ENCODE peak calls at places on chromosomes 12 and 14, in eight cellular contexts. N is HAP-1, B is epithelial cell of proximal tubule, O is adrenal gland, Q is body of pancreas, M is NT2/D1, G is lung, Y is astrocyte of the cerebellum. X is an unnamed sample.

GRCh38 chr12:1607940-1608782 is 13.8 kb upstream of the FBXL14 start:
- DNase-seq in Y (no peak), N (no peak), G (no peak), Q (no peak), B (no peak), O (no peak), M (no peak), X (no peak)

GRCh38 chr12:4355843-4356327 is 23.6 kb downstream of the FGF23 start:
- DNase-seq in B (no peak), M (peak), Y (no peak), O (peak), N (no peak), Q (peak), G (no peak), X (no peak)

GRCh38 chr12:38424436-38424835 is 107.9 kb downstream of the ALG10B start:
- DNase-seq in B (no peak), Y (no peak), G (no peak), Q (no peak), O (no peak), M (no peak), N (no peak), X (no peak)

GRCh38 chr14:77580964-77581505 is 35.4 kb downstream of the SPTLC2 start:
- DNase-seq in B (no peak), Q (no peak), Y (peak), M (no peak), G (no peak), N (peak), O (no peak), X (peak)

GRCh38 chr14:39219075-39219499 is 14.6 kb upstream of the MIA2 start:
- DNase-seq in Y (peak), N (no peak), Q (no peak), G (no peak), O (no peak), B (no peak), M (no peak), X (no peak)

GRCh38 chr12:116599285-116600122 is 40.3 kb downstream of the MAP1LC3B2 start:
- DNase-seq in N (peak), M (peak), Q (peak), G (peak), O (peak), B (no peak), Y (peak), X (peak)

GRCh38 chr12:104213952-104214351 is 1.6 kb upstream of the TXNRD1 start:
- DNase-seq in O (no peak), M (no peak), B (no peak), N (no peak), G (no peak), Q (no peak), Y (peak), X (peak)

GRCh38 chr14:75445958-75446357 is 18.1 kb downstream of the JDP2 start:
- DNase-seq in B (no peak), M (no peak), Q (no peak), Y (no peak), O (no peak), N (no peak), G (no peak), X (no peak)

GRCh38 chr14:54627325-54627717 is 60.4 kb downstream of the SAMD4A start:
- DNase-seq in G (no peak), M (no peak), Y (no peak), O (no peak), B (no peak), N (no peak), Q (no peak), X (no peak)

GRCh38 chr12:67096533-67097318 is 172.4 kb upstream of the CAND1 start:
- DNase-seq in M (no peak), B (peak), N (no peak), Q (no peak), Y (peak), G (no peak), O (no peak), X (peak)

GRCh38 chr14:54138024-54138353 is 181.4 kb upstream of the BMP4 start:
- DNase-seq in G (no peak), Q (no peak), N (no peak), Y (no peak), O (no peak), M (no peak), B (no peak), X (no peak)

GRCh38 chr14:39988939-39989338 is 556.7 kb upstream of the FBXO33 start:
- DNase-seq in B (no peak), M (peak), G (no peak), Y (peak), Q (no peak), O (no peak), N (peak), X (no peak)

GRCh38 chr14:88198441-88198840 is 124.6 kb downstream of the KCNK10 start:
- DNase-seq in G (no peak), N (no peak), Q (no peak), Y (no peak), B (no peak), O (no peak), M (no peak), X (no peak)

GRCh38 chr14:74018029-74018703 is 922 bp downstream of the ENTPD5 start:
- DNase-seq in Q (no peak), M (no peak), B (peak), N (peak), G (no peak), O (no peak), Y (peak), X (peak)

GRCh38 chr14:53147208-53147607 is 5.9 kb downstream of the DDHD1 start:
- DNase-seq in N (no peak), O (no peak), Y (no peak), Q (no peak), M (no peak), B (no peak), G (no peak), X (no peak)

GRCh38 chr14:78637903-78638302 is 467.7 kb downstream of the NRXN3 start:
- DNase-seq in G (no peak), Y (no peak), B (no peak), O (no peak), Q (no peak), M (no peak), N (no peak), X (no peak)

GRCh38 chr14:68501171-68501570 is 291.7 kb downstream of the ZFP36L1 start:
- DNase-seq in O (no peak), G (no peak), N (no peak), M (no peak), B (no peak), Q (no peak), Y (no peak), X (no peak)

GRCh38 chr12:106976668-106977067 is 10.3 kb downstream of the MTERF2 start:
- DNase-seq in O (no peak), Q (peak), B (no peak), G (no peak), M (no peak), Y (no peak), N (no peak), X (no peak)

GRCh38 chr12:47730341-47730744 is 5.1 kb upstream of the ENDOU start:
- DNase-seq in B (no peak), N (no peak), O (no peak), Q (peak), G (no peak), M (no peak), Y (no peak), X (no peak)

GRCh38 chr14:106083082-106083481 is 556.7 kb downstream of the TMEM121 start:
- DNase-seq in N (no peak), O (no peak), G (no peak), M (no peak), Y (no peak), B (no peak), Q (no peak), X (no peak)

GRCh38 chr14:72645706-72646105 is 248.2 kb downstream of the DPF3 start:
- DNase-seq in Y (no peak), O (no peak), B (no peak), M (no peak), N (no peak), Q (no peak), G (no peak), X (no peak)

GRCh38 chr12:39186744-39187143 is 256.2 kb downstream of the KIF21A start:
- DNase-seq in B (no peak), Y (no peak), O (no peak), N (no peak), Q (no peak), G (no peak), M (no peak), X (no peak)

GRCh38 chr14:25006031-25006430 is 43.9 kb downstream of the STXBP6 start:
- DNase-seq in Y (no peak), M (no peak), O (no peak), G (no peak), N (no peak), B (no peak), Q (no peak), X (no peak)
- H3K4me3 ChIP-seq in Y (no peak), M (no peak), O (no peak), G (no peak), N (no peak), B (no peak), Q (no peak), X (no peak)

GRCh38 chr14:95254356-95254755 is 65.4 kb downstream of the CLMN start:
- DNase-seq in N (no peak), M (no peak), Y (no peak), Q (no peak), B (no peak), O (no peak), G (no peak), X (no peak)

GRCh38 chr14:95255487-95255886 is 64.2 kb downstream of the CLMN start:
- DNase-seq in M (peak), N (peak), G (peak), B (peak), Q (peak), Y (no peak), O (peak), X (peak)

GRCh38 chr14:95256776-95257060 is 63.0 kb downstream of the CLMN start:
- DNase-seq in Y (no peak), B (no peak), M (no peak), N (no peak), Q (no peak), G (no peak), O (no peak), X (no peak)

GRCh38 chr14:95256011-95256775 is 63.5 kb downstream of the CLMN start:
- DNase-seq in N (no peak), O (no peak), G (no peak), Q (no peak), M (no peak), B (peak), Y (no peak), X (no peak)

DNA sequence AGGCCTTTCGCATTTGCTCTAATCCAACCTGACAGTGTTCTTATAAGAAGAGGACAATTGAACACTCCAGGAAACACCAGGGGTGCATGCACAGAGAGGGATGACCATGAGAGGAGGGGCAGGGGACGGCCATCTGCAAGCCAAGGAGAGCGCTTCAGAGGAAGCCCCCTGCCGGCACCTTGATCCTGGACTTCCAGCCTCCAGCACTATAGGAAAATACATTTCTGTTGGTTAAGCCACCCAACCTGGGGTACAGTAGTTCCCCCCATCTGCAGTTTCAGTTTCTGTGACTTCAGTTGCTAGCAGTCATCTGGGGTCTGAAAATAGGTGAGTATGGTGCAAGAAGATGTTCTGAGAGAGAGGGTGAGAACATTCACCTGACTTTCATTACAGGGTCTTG is 64.7 kb downstream of the CLMN start:
- DNase-seq in O (no peak), Y (no peak), Q (no peak), M (no peak), G (no peak), B (no peak), N (no peak), X (no peak)
- H3K4me3 ChIP-seq in O (no peak), Y (no peak), Q (no peak), M (no peak), G (no peak), B (no peak), N (no peak), X (no peak)

DNA sequence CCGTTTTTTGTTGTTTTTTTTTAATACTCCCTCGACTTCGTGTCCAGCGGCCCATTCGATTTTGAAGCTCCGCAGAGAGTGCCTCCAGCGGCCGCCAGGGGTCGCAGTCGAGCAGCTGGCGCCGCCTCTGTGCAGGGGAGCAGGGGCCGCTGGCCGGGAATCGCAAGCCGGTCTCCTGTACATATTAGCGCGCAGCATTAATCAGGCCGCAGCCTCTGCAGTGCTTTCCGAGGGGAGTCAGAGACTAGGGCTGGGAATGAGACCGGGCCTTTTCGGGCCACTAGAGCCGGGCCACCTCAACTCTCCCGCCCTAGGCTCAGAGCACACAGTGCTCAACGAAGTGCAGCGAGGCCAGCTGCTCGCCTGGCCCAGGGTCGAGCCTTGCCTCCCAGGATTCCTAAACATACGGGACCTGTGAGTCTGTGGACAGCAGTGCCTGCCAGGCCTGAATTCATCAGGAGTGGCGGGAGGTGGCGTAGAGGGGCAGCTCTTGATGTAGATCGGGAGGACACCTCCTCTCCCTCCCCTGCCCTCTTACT is 81.8 kb downstream of the EMP1 start:
- DNase-seq in Q (peak), Y (peak), B (no peak), O (peak), N (peak), G (peak), M (peak), X (peak)
- H3K4me3 ChIP-seq in Q (no peak), Y (no peak), B (peak), O (no peak), N (no peak), G (no peak), M (peak), X (no peak)

GRCh38 chr12:12267801-12268200 is 957 bp upstream of the LRP6 start:
- DNase-seq in Y (no peak), B (no peak), M (peak), N (peak), G (no peak), O (no peak), Q (no peak), X (no peak)
- H3K4me3 ChIP-seq in Y (peak), B (peak), M (peak), N (peak), G (no peak), O (no peak), Q (no peak), X (peak)

DNA sequence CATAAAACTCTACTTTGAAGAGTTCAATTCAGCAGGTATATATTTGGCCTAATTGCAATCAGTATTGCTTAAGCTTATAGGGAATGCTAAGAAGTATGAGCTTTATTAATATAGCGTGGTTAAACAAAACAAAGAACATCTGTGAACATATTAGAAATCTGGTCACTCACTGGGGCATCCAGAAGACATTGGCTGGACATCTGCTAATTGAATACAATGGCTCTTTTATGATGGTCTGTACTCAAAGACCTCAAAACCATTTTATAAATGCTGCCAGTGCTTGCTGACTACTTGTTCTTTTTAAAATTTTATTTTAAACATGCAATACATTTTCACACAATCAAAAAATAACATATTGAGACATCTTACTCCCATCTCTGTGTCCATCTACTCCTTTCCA is 173.0 kb downstream of the STXBP6 start:
- DNase-seq in N (no peak), G (no peak), B (no peak), Q (no peak), M (no peak), O (no peak), Y (no peak), X (no peak)
- H3K4me3 ChIP-seq in N (no peak), G (no peak), B (no peak), Q (no peak), M (no peak), O (no peak), Y (no peak), X (no peak)

GRCh38 chr12:95202691-95203476 is 14.4 kb downstream of the FGD6 start:
- DNase-seq in N (peak), B (no peak), Q (no peak), Y (no peak), O (peak), G (no peak), M (no peak), X (no peak)

GRCh38 chr12:95205685-95206084 is 11.6 kb downstream of the FGD6 start:
- DNase-seq in Q (no peak), B (peak), O (peak), G (no peak), N (no peak), M (no peak), Y (peak), X (peak)

GRCh38 chr12:95203477-95203843 is 13.8 kb downstream of the FGD6 start:
- DNase-seq in Q (no peak), G (no peak), Y (no peak), M (no peak), B (no peak), O (no peak), N (no peak), X (no peak)

GRCh38 chr12:95205016-95205415 is 12.3 kb downstream of the FGD6 start:
- DNase-seq in O (no peak), Q (no peak), N (no peak), B (no peak), Y (no peak), G (no peak), M (no peak), X (no peak)

DNA sequence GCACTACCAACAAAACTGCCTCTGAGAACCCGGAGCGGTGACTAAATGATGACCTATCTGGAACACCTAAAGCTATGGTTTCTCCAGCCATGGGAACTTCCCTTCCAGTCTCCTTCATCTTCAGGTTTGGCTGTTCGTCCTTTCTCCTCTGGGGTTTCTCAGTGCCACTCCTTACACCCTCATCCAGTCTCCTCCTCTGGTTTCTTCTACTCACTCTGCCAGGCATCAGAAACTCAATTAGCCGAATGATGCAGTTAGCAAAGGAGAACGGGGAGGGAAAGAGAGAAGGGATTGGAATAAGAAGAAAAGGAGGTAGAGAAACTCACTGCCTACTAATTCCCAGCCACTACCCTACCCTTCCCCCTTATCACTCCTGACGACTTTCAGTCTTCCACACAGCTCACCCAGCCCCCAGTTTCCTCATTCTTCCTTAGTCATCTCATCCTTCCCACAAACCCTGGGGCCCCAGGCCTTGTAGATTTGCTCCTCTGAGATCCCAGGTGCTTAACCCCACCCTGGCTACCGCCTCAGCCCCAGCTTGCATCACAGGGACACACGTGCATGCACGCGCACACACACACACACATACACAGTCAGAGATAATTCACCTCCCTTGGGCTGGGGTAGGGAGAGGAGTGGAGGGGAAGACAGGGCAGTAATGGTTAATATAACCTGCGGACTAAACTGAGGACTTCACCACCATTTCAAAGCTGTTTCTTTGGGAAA is 13.0 kb downstream of the FGD6 start:
- DNase-seq in Y (peak), M (no peak), B (peak), O (peak), Q (peak), G (peak), N (no peak), X (peak)
- H3K4me3 ChIP-seq in Y (no peak), M (no peak), B (peak), O (no peak), Q (no peak), G (no peak), N (no peak), X (no peak)

DNA sequence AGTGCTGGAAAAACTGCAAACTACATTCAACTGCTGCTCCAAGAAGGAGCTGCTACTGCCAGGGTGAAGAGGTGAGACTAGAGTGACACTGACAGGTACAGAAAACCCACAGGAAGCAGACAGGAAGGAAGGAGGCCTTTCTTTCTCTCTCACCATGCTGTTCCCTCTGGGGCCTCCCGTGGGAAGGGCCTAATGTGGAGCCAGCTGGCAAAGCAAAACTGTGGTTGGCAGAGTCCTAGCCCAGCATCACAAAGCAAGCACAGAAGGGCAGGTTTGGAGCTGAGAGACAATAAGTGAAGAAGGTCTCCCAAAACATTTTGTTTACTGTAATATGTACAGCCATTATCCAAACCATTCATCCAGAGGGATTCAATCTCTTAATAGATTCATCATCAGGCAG is 122.5 kb upstream of the MAX start:
- DNase-seq in O (no peak), M (no peak), G (no peak), B (no peak), Q (peak), Y (no peak), N (no peak), X (no peak)
- H3K4me3 ChIP-seq in O (no peak), M (no peak), G (no peak), B (no peak), Q (no peak), Y (no peak), N (no peak), X (no peak)

GRCh38 chr12:93624595-93625294 is 52.3 kb downstream of the SOCS2 start:
- DNase-seq in Y (peak), B (peak), G (peak), Q (no peak), O (no peak), M (no peak), N (no peak), X (peak)
- H3K4me3 ChIP-seq in Y (no peak), B (no peak), G (no peak), Q (no peak), O (no peak), M (no peak), N (no peak), X (no peak)

X was measured in skeletal muscle cell.